ENCODE peak calls at places on chromosomes 13 and 19, in four cellular contexts. H is AG04449, B is PC-9, T is AG10803. Q is an unnamed sample.

GRCh38 chr13:25097426-25097825 is 1.5 kb downstream of the PABPC3 start:
- DNase-seq in B (no peak), H (no peak), T (no peak), Q (no peak)

GRCh38 chr19:5148794-5149190 is 179.9 kb downstream of the KDM4B start:
- DNase-seq in H (no peak), T (no peak), B (no peak), Q (no peak)

GRCh38 chr19:38321646-38322323 is 2.1 kb downstream of the KCNK6 start:
- DNase-seq in B (no peak), H (no peak), T (peak; percentile 83), Q (no peak)

GRCh38 chr13:98033277-98034247 is 80.1 kb downstream of the IPO5 start:
- DNase-seq in B (peak; percentile 36), H (peak; percentile 19), T (peak; percentile 81), Q (peak; percentile 80)

GRCh38 chr13:32537580-32538233 is 888 bp downstream of the N4BP2L2 start:
- DNase-seq in B (no peak), T (peak; percentile 24), H (no peak), Q (peak; percentile 29)

GRCh38 chr13:53198017-53198416 is 169.4 kb downstream of the OLFM4 start:
- DNase-seq in T (no peak), B (no peak), H (no peak), Q (no peak)

GRCh38 chr19:35305181-35305580 is 13.2 kb downstream of the MAG start:
- DNase-seq in H (no peak), B (no peak), T (no peak), Q (no peak)

GRCh38 chr19:10686661-10687517 is 14.3 kb upstream of the QTRT1 start:
- DNase-seq in H (no peak), B (peak; percentile 19), T (no peak), Q (peak; percentile 61)

GRCh38 chr13:95385808-95386207 is 84.6 kb upstream of the ABCC4 start:
- DNase-seq in B (no peak), T (no peak), H (no peak), Q (no peak)

GRCh38 chr13:34657716-34658115 is 284.4 kb upstream of the NBEA start:
- DNase-seq in T (peak; percentile 63), B (no peak), H (peak; percentile 4), Q (peak; percentile 43)

GRCh38 chr19:40948580-40949299 is 42.3 kb upstream of the CYP2B6 start:
- DNase-seq in B (no peak), H (no peak), T (no peak), Q (no peak)

GRCh38 chr13:71751074-71751473 is 115.9 kb downstream of the DACH1 start:
- DNase-seq in H (no peak), T (no peak), B (no peak), Q (no peak)

GRCh38 chr13:78660130-78660857 is 1.3 kb upstream of the OBI1 start:
- DNase-seq in T (peak; percentile 3), H (no peak), B (no peak), Q (peak; percentile 40)

GRCh38 chr13:85970727-85971126 is 171.5 kb upstream of the SLITRK6 start:
- DNase-seq in T (no peak), B (no peak), H (no peak), Q (no peak)

GRCh38 chr13:85974604-85975366 is 175.6 kb upstream of the SLITRK6 start:
- DNase-seq in B (no peak), H (no peak), T (no peak), Q (no peak)

DNA sequence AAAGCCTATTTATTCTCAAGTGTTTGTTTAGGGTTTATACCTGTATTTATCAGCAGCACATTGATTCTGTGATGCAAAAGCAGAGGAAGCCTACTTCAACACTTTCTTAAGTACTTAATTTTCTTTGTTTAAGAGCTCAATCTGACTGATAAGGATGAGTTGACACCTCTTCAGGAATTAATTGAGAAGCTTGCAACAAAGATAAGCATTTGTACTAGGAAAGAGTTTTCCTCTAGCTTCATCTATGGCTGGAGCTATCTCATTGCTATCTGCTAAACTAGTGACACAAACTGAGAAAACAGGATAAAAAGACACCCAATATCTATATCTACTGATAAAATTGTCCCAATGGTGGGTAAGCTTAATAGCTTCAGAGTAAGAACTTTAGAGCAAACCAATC is 170.1 kb upstream of the SLITRK6 start:
- DNase-seq in T (no peak), B (no peak), H (no peak), Q (no peak)
- TF ChIP-seq CTCF in T (no peak), B (no peak), H (no peak), Q (no peak)

DNA sequence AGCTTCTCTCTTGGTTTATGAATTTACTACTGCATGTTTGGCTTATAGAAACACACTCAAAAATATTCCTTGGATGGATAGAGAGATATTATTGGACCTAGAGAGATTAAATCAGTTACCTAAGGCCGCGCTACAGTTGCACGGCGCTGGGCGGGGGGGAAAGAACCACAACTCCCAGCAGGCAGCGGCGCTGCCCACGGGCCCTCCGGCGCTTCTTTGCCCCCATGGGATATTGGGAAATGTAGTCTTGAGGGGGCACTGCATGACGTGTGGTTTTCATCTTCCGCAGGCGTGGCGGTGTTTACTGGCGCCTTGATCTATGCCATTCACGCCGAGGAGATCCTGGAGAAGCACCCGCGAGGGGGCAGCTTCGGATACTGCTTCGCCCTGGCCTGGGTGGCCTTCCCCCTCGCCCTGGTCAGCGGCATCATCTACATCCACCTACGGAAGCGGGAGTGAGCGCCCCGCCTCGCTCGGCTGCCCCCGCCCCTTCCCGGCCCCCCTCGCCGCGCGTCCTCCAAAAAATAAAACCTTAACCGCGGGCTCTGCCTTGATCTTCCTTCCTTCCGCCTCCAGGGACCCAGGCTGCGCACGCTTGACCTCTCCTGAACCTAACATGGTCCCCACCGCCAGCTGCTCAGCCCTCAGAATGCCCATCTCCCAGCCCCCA is 4.8 kb downstream of the EMP3 start:
- DNase-seq in H (no peak), T (no peak), B (no peak), Q (no peak)
- H3K4me3 ChIP-seq in H (no peak overlapping the region), T (no peak overlapping the region), B (no peak overlapping the region), Q (no peak overlapping the region)

DNA sequence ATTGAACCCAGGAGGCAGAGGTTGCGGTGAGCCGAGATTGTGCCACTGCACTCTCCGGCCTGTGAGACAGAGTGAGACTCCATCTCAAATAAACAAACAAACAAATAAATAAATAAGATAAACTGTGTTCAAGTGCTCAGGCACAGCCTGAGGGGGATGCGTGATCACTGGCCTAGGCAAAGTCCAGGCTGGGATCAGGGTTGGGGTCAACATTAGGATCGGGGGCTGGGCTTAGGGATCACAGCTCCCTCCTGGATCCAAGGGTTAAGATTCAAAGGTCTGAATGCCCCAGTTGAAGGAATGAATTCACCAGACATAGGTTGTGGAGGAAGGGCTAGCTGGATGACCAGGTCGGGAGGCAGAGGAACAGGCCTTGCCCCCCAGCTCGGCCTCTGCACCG is 1.9 kb upstream of the EXOC3L2 start:
- DNase-seq in B (no peak), T (no peak), H (no peak), Q (no peak)
- TF ChIP-seq CTCF in B (no peak), T (no peak), H (no peak), Q (no peak)

GRCh38 chr19:18389095-18389735 is 3.3 kb downstream of the GDF15 start:
- DNase-seq in H (no peak), T (no peak), B (no peak), Q (no peak)
- H3K4me3 ChIP-seq in H (no peak overlapping the region), T (no peak overlapping the region), B (peak overlapping the region; percentile 91), Q (no peak overlapping the region)

GRCh38 chr13:81929988-81930387 is 1589.1 kb upstream of the SPRY2 start:
- DNase-seq in B (no peak), H (no peak), T (no peak), Q (no peak)

DNA sequence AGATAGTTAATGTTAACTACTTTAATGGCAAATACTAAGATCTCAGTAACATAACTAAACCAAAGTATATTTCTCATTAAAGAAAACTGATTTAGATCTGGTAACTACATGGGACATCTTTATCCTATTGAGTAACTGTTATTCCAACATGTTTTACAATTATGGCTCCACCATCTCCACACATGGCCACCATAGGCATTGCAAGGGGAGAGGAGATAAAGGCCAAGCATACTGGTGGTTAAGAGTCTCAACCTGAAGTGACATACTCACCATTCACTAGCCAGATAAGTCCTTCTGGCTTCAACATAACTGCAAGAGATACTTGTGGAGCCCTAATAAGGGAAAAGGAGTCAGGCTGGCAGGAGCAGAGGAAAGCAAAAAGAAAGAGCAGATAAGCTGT is 1586.4 kb upstream of the SPRY2 start:
- DNase-seq in B (no peak), H (no peak), T (no peak), Q (no peak)
- TF ChIP-seq CTCF in B (no peak), H (no peak), T (no peak), Q (no peak)